ENCODE peak calls at places on chromosomes 13 and 19, in eight cellular contexts. I is uterus; X is smooth muscle cell of the brain vasculature; Y is activated naive CD4-positive, alpha-beta T cell; B is activated T-helper 1 cell treated with Interleukin-2 at 50 U/mL for 16 hours; Z is NCI-H460; L is type B pancreatic cell; Q is mucosa of gallbladder. H is an unnamed sample.

GRCh38 chr13:56510836-56511235 is 629.9 kb upstream of the PRR20A start:
- DNase-seq in X (no peak), Q (no peak), Z (no peak), B (no peak), I (no peak), Y (no peak), L (no peak), H (no peak)

GRCh38 chr19:3852614-3853254 is 16.1 kb downstream of the ZFR2 start:
- DNase-seq in Q (peak; percentile 17), Z (peak; percentile 56), L (no peak), X (peak; percentile 29), Y (no peak), I (no peak), B (no peak), H (peak; percentile 87)

GRCh38 chr19:3743486-3743885 is 18.0 kb downstream of the APBA3 start:
- DNase-seq in I (no peak), Y (no peak), X (no peak), L (no peak), B (no peak), Q (no peak), Z (no peak), H (no peak)

GRCh38 chr19:28137772-28138171 is 1075.2 kb downstream of the UQCRFS1 start:
- DNase-seq in I (no peak), Q (no peak), L (no peak), Z (no peak), Y (no peak), X (no peak), B (no peak), H (no peak)

GRCh38 chr13:64505511-64505910 is 2724.6 kb downstream of the PCDH9 start:
- DNase-seq in I (no peak), Y (no peak), X (no peak), Z (no peak), L (no peak), B (no peak), Q (no peak), H (no peak)

GRCh38 chr13:57128909-57129308 is 11.8 kb upstream of the PRR20A start:
- DNase-seq in L (no peak), I (no peak), Q (no peak), X (no peak), Y (no peak), B (no peak), Z (no peak), H (no peak)

GRCh38 chr13:35984776-35985453 is 146.3 kb downstream of the DCLK1 start:
- DNase-seq in B (no peak), X (no peak), Y (no peak), Q (no peak), Z (no peak), I (no peak), L (no peak), H (no peak)

GRCh38 chr13:60869941-60870613 is 473.1 kb downstream of the TDRD3 start:
- DNase-seq in L (no peak), B (no peak), X (no peak), Y (no peak), I (no peak), Q (no peak), Z (no peak), H (no peak)

GRCh38 chr19:41882568-41883462 is at the start of gene ARHGEF1:
- DNase-seq in B (peak; percentile 67), X (no peak), I (peak; percentile 51), Q (no peak), L (no peak), Y (no peak), Z (no peak), H (peak; percentile 49)

GRCh38 chr13:101919541-101920306 is 467.2 kb downstream of the ITGBL1 start:
- DNase-seq in Z (no peak), B (no peak), L (no peak), X (no peak), I (no peak), Q (no peak), Y (no peak), H (peak; percentile 18)

GRCh38 chr13:53112522-53112921 is 83.9 kb downstream of the OLFM4 start:
- DNase-seq in I (no peak), Z (no peak), Y (no peak), Q (no peak), L (no peak), X (no peak), B (no peak), H (no peak)

GRCh38 chr19:13959962-13960862 is 7.9 kb downstream of the DCAF15 start:
- DNase-seq in L (no peak), Q (no peak), Y (no peak), X (no peak), Z (no peak), B (no peak), I (no peak), H (peak; percentile 41)

GRCh38 chr19:5978606-5979552 is 939 bp upstream of the RANBP3 start:
- DNase-seq in X (no peak), I (no peak), B (no peak), L (no peak), Q (no peak), Z (no peak), Y (no peak), H (no peak)

GRCh38 chr19:8544168-8544567 is 30.2 kb upstream of the ZNF414 start:
- DNase-seq in Z (no peak), Q (no peak), L (no peak), I (no peak), B (no peak), Y (no peak), X (no peak), H (no peak)

GRCh38 chr19:8905342-8905741 is 73.2 kb downstream of the MBD3L1 start:
- DNase-seq in X (no peak), I (no peak), Q (no peak), L (no peak), Z (no peak), B (no peak), Y (no peak), H (no peak)

GRCh38 chr13:31756346-31756745 is 17.0 kb downstream of the RXFP2 start:
- DNase-seq in Z (no peak), Q (no peak), X (no peak), L (no peak), Y (no peak), I (peak; percentile 25), B (no peak), H (peak; percentile 49)

GRCh38 chr13:113666951-113667701 is at the start of gene GRK1:
- DNase-seq in I (peak; percentile 10), Z (no peak), Y (no peak), Q (no peak), B (no peak), L (peak; percentile 66), X (no peak), H (no peak)